ENCODE peak calls at places on chromosomes 2 and 18, in eight cellular contexts. F, A, L, H, C, Y, Q and X are unnamed samples.

GRCh38 chr18:48994044-48994651 is 43.4 kb upstream of the SMAD7 start:
- DNase-seq in F (peak; percentile 85), A (peak; percentile 87), L (peak; percentile 55), H (no peak), C (no peak), Y (no peak), Q (peak; percentile 96), X (no peak)

GRCh38 chr2:224155371-224155770 is 116.3 kb upstream of the SERPINE2 start:
- DNase-seq in F (no peak), A (no peak), L (no peak), H (no peak), C (no peak), Y (no peak), Q (no peak), X (no peak)

GRCh38 chr2:9170458-9171130 is 36.0 kb upstream of the ASAP2 start:
- DNase-seq in F (no peak), A (no peak), L (no peak), H (no peak), C (no peak), Y (no peak), Q (no peak), X (no peak)

GRCh38 chr18:26556573-26556972 is 8.2 kb upstream of the KCTD1 start:
- DNase-seq in F (peak; percentile 32), A (no peak), L (no peak), H (no peak), C (no peak), Y (no peak), Q (peak; percentile 35), X (no peak)

GRCh38 chr2:60745761-60746160 is 10.3 kb upstream of the PAPOLG start:
- DNase-seq in F (no peak), A (no peak), L (no peak), H (no peak), C (no peak), Y (no peak), Q (no peak), X (no peak)

GRCh38 chr2:204849887-204850286 is 304.6 kb downstream of the PARD3B start:
- DNase-seq in F (no peak), A (no peak), L (no peak), H (no peak), C (no peak), Y (no peak), Q (no peak), X (no peak)

GRCh38 chr2:96948483-96949152 is 37.8 kb downstream of the FAM178B start:
- DNase-seq in F (no peak), A (no peak), L (no peak), H (no peak), C (no peak), Y (no peak), Q (no peak), X (no peak)

GRCh38 chr2:219453691-219454131 is 19.1 kb downstream of the SPEG start:
- DNase-seq in F (peak; percentile 94), A (no peak), L (peak; percentile 60), H (peak; percentile 87), C (no peak), Y (peak; percentile 96), Q (peak; percentile 85), X (no peak)

GRCh38 chr18:67425724-67426123 is 90.8 kb downstream of the DSEL start:
- DNase-seq in F (peak; percentile 82), A (no peak), L (no peak), H (peak; percentile 74), C (no peak), Y (peak; percentile 86), Q (peak; percentile 99), X (peak; percentile 6)

GRCh38 chr2:70523996-70524965 is 29.3 kb downstream of the TGFA start:
- DNase-seq in F (no peak), A (peak; percentile 93), L (peak; percentile 41), H (no peak), C (no peak), Y (peak; percentile 95), Q (peak; percentile 85), X (peak; percentile 96)

GRCh38 chr2:201451330-201452057 is at the start of the genes STRADB and TRAK2:
- DNase-seq in F (peak; percentile 95), A (peak; percentile 98), L (peak; percentile 95), H (peak; percentile 68), C (peak; percentile 89), Y (peak; percentile 93), Q (peak; percentile 96), X (no peak)

GRCh38 chr2:167264380-167264779 is 376.1 kb downstream of the XIRP2 start:
- DNase-seq in F (peak; percentile 38), A (no peak), L (no peak), H (no peak), C (no peak), Y (peak; percentile 35), Q (no peak), X (no peak)
- TF ChIP-seq CTCF in F (peak; percentile 51), A (peak; percentile 21), L (peak; percentile 40), H (peak; percentile 36), C (no peak), Y (peak; percentile 40), Q (peak; percentile 13), X (peak; percentile 83)

DNA sequence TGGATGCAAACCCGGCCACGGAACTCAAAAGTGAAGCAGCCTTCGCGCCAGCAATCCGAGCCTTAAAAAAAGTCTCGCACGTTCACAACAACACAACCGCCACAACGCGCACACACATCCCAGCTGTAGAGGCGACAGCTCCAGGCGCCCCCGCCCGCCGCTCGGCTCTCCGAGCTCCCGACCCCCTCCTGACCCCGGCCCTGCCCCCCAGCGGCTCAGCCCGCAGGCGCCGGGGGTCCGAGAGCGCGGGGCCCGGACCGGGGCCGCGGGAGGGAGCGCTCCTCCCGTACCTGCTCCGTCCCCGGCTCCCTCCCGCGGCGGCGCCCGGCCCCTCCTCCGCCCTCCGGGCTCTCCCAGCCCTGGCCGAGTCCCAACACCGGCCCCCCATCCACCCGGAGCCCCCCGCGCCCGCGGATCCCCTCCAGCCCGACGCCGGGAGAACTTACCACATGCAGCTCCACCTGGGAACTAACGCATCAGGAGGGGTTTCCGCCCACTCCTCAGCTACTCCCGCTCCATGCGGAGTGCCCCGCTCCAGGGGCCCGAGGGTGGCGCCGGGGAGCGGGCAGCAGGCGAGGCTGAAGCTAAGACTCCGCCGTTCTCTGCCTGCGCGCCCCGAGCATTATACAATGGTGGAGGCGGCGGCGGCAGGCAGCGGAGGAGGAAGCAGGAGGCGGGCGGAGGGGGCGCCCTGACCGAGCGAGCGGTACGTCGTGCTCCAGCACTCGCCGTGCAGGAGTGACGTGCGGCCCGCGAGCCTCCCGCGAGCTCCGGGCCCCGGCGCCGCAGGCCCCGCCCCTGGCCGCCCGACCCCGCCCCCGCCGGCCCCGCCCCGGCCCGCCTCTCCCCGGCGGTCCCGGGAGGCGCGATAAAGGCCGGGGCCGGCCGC is at the start of gene SERTAD2:
- DNase-seq in F (peak; percentile 85), A (peak; percentile 98), L (peak; percentile 89), H (peak; percentile 56), C (peak; percentile 72), Y (peak; percentile 86), Q (peak; percentile 74), X (no peak)
- TF ChIP-seq CTCF in F (no peak), A (peak; percentile 11), L (no peak), H (peak; percentile 21), C (no peak), Y (no peak), Q (peak; percentile 45), X (no peak)

DNA sequence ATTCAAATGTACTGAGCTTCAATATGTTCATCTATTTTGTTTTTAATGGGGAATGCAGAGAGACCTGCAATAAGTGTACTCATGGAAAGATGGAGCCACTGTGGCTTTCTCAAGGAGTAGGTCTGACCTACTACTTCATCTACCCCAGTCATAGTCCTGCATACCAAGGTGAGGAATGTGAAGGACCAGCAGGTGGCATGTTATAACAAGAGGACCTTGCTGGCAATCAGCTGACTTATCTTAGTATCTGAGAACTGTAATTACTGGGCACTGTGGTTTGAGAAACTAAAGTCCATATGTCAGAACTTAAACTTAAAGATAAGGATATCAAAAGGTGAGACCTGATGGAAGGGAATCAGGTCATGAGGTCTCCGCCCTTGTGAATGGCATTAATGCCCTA is 1104.2 kb downstream of the BCL11A start:
- DNase-seq in F (no peak), A (no peak), L (no peak), H (no peak), C (no peak), Y (peak; percentile 51), Q (no peak), X (no peak)
- TF ChIP-seq CTCF in F (no peak), A (peak; percentile 19), L (no peak), H (no peak), C (no peak), Y (peak; percentile 25), Q (no peak), X (peak; percentile 19)

GRCh38 chr2:148515976-148516375 is 128.6 kb upstream of the EPC2 start:
- DNase-seq in F (peak; percentile 32), A (no peak), L (no peak), H (peak; percentile 2), C (no peak), Y (no peak), Q (no peak), X (no peak)
- TF ChIP-seq CTCF in F (no peak), A (no peak), L (no peak), H (no peak), C (no peak), Y (no peak), Q (no peak), X (no peak)

GRCh38 chr2:85215074-85216050 is 82.2 kb downstream of the TCF7L1 start:
- DNase-seq in F (peak; percentile 95), A (no peak), L (peak; percentile 39), H (peak; percentile 86), C (no peak), Y (no peak), Q (peak; percentile 87), X (no peak)
- TF ChIP-seq CTCF in F (no peak), A (no peak), L (peak; percentile 6), H (no peak), C (no peak), Y (no peak), Q (peak; percentile 32), X (peak; percentile 19)

GRCh38 chr2:95231723-95232122 is 24.4 kb downstream of the ZNF892 start:
- DNase-seq in F (peak; percentile 90), A (no peak), L (peak; percentile 21), H (no peak), C (no peak), Y (peak; percentile 89), Q (peak; percentile 49), X (peak; percentile 43)

GRCh38 chr2:95238131-95238530 is 30.8 kb downstream of the ZNF892 start:
- DNase-seq in F (no peak), A (no peak), L (no peak), H (no peak), C (no peak), Y (no peak), Q (no peak), X (no peak)

GRCh38 chr2:95234286-95234785 is 27.0 kb downstream of the ZNF892 start:
- DNase-seq in F (no peak), A (no peak), L (no peak), H (no peak), C (no peak), Y (no peak), Q (no peak), X (peak; percentile 36)

GRCh38 chr2:95232232-95232631 is 24.9 kb downstream of the ZNF892 start:
- DNase-seq in F (no peak), A (no peak), L (no peak), H (no peak), C (no peak), Y (no peak), Q (no peak), X (no peak)

DNA sequence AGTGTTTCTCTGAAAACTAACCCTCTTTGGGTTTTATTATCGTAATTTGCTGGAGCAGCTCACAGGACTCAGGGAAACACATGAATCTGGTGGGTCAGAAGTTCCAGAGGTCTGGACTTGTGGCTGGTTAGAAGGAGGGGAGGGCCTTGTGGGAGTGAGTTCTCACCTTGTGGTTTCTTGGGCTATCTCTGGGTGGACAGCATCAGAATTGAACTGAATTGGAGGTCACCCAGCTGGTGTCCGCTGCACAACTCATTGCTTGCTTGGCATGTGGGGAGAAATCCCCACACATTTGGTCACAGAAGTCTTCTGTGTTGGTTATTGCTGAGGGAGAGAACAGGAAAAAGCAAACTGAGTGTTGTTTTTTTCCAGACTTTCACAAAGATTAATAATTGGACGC is 27.5 kb downstream of the ZNF892 start:
- DNase-seq in F (no peak), A (no peak), L (no peak), H (no peak), C (no peak), Y (no peak), Q (no peak), X (no peak)
- TF ChIP-seq CTCF in F (no peak), A (no peak), L (no peak), H (no peak), C (no peak), Y (no peak), Q (no peak), X (no peak)